ENCODE peak calls at places on chromosome 17, in six cellular contexts. H, D, Y, V, F and X are unnamed samples.
A peak's percentile ranks its signal among the peaks of the same experiment; 100 is the strongest.

GRCh38 chr17:74814453-74814852 is 38.3 kb upstream of the NAT9 start:
- DNase-seq in H (no peak), D (no peak), Y (no peak), V (no peak), F (no peak), X (no peak)

GRCh38 chr17:74892974-74893911 is at the start of gene FADS6:
- DNase-seq in H (no peak), D (no peak), Y (no peak), V (no peak), F (peak; percentile 53), X (no peak)

GRCh38 chr17:50361561-50362480 is 11.2 kb downstream of the MRPL27 start:
- DNase-seq in H (peak; percentile 34), D (peak; percentile 80), Y (peak; percentile 46), V (peak; percentile 33), F (peak; percentile 60), X (peak; percentile 51)

GRCh38 chr17:8362651-8363332 is 13.7 kb downstream of the KRABD2 start:
- DNase-seq in H (no peak), D (peak; percentile 49), Y (no peak), V (no peak), F (no peak), X (no peak)

GRCh38 chr17:47670064-47670463 is 20.3 kb downstream of the KPNB1 start:
- DNase-seq in H (no peak), D (no peak), Y (no peak), V (no peak), F (no peak), X (no peak)

GRCh38 chr17:50289268-50289667 is 15.0 kb downstream of the TMEM92 start:
- DNase-seq in H (no peak), D (peak; percentile 47), Y (no peak), V (no peak), F (no peak), X (no peak)

GRCh38 chr17:27439342-27439741 is 16.9 kb upstream of the KSR1 start:
- DNase-seq in H (no peak), D (no peak), Y (no peak), V (no peak), F (no peak), X (no peak)

GRCh38 chr17:40484285-40484972 is 17.0 kb downstream of the TNS4 start:
- DNase-seq in H (no peak), D (no peak), Y (no peak), V (no peak), F (no peak), X (no peak)

GRCh38 chr17:7323731-7324437 is 5.3 kb downstream of the NEURL4 start:
- DNase-seq in H (peak; percentile 37), D (no peak), Y (peak; percentile 55), V (peak; percentile 50), F (peak; percentile 70), X (peak; percentile 64)

GRCh38 chr17:41917957-41918391 is 777 bp downstream of the ACLY start:
- DNase-seq in H (no peak), D (peak; percentile 28), Y (peak; percentile 30), V (peak; percentile 9), F (peak; percentile 73), X (peak; percentile 33)

GRCh38 chr17:56172517-56172982 is 19.3 kb downstream of the ANKFN1 start:
- DNase-seq in H (no peak), D (no peak), Y (no peak), V (no peak), F (no peak), X (no peak)

GRCh38 chr17:45770632-45771472 is 13.3 kb upstream of the CRHR1 start:
- DNase-seq in H (no peak), D (no peak), Y (no peak), V (no peak), F (peak; percentile 67), X (no peak)

GRCh38 chr17:27613425-27613824 is 17.6 kb upstream of the LGALS9 start:
- DNase-seq in H (no peak), D (no peak), Y (no peak), V (no peak), F (no peak), X (no peak)

GRCh38 chr17:55344514-55344997 is 77.1 kb downstream of the MMD start:
- DNase-seq in H (no peak), D (no peak), Y (peak; percentile 6), V (no peak), F (no peak), X (no peak)

GRCh38 chr17:82291582-82292250 is 18.2 kb upstream of the CSNK1D start:
- DNase-seq in H (no peak), D (no peak), Y (no peak), V (no peak), F (no peak), X (no peak)

GRCh38 chr17:13735444-13735843 is 133.7 kb upstream of the HS3ST3A1 start:
- DNase-seq in H (no peak), D (peak; percentile 28), Y (no peak), V (no peak), F (no peak), X (no peak)

GRCh38 chr17:75487351-75488070 is 27.8 kb downstream of the CASKIN2 start:
- DNase-seq in H (peak; percentile 22), D (peak; percentile 25), Y (peak; percentile 43), V (peak; percentile 17), F (no peak), X (peak; percentile 54)

GRCh38 chr17:56121661-56122060 is 31.6 kb upstream of the ANKFN1 start:
- DNase-seq in H (no peak), D (peak; percentile 14), Y (no peak), V (no peak), F (no peak), X (no peak)

GRCh38 chr17:45719335-45720071 is 64.6 kb upstream of the CRHR1 start:
- DNase-seq in H (no peak), D (peak; percentile 85), Y (no peak), V (no peak), F (no peak), X (no peak)

GRCh38 chr17:66429680-66430079 is 127.3 kb downstream of the PRKCA start:
- DNase-seq in H (no peak), D (no peak), Y (no peak), V (no peak), F (no peak), X (no peak)

GRCh38 chr17:75980188-75981018 is 1.4 kb downstream of the TEN1 start:
- DNase-seq in H (no peak), D (peak; percentile 29), Y (no peak), V (no peak), F (peak; percentile 13), X (no peak)

GRCh38 chr17:869567-870530 is 87.7 kb downstream of the MRM3 start:
- DNase-seq in H (no peak), D (peak; percentile 80), Y (no peak), V (no peak), F (no peak), X (no peak)

GRCh38 chr17:32015245-32016013 is 8.2 kb downstream of the LRRC37B start:
- DNase-seq in H (no peak), D (peak; percentile 47), Y (no peak), V (no peak), F (no peak), X (no peak)

GRCh38 chr17:81902023-81902652 is at the start of gene NPB:
- DNase-seq in H (no peak), D (no peak), Y (no peak), V (no peak), F (peak; percentile 24), X (no peak)